ENCODE peak calls at places on chromosome 4, in five cellular contexts. H, M, V, T and B are unnamed samples.

GRCh38 chr4:61044837-61045236 is 155.3 kb upstream of the ADGRL3 start:
- DNase-seq in H (no peak), V (no peak), T (no peak), M (no peak), B (no peak)

GRCh38 chr4:170090667-170091052 is 904 bp upstream of the AADAT start:
- DNase-seq in V (no peak), M (no peak), T (peak; percentile 10), H (no peak), B (no peak)

GRCh38 chr4:74114234-74114633 is 15.2 kb upstream of the CXCL2 start:
- DNase-seq in M (no peak), V (no peak), T (no peak), H (no peak), B (no peak)

GRCh38 chr4:123980736-123981285 is 584.2 kb downstream of the SPRY1 start:
- DNase-seq in V (no peak), T (no peak), H (no peak), M (no peak), B (no peak)

GRCh38 chr4:121946644-121947043 is 5.2 kb downstream of the TRPC3 start:
- DNase-seq in H (no peak), V (no peak), M (no peak), T (no peak), B (no peak)

GRCh38 chr4:114519368-114519767 is 79.2 kb upstream of the UGT8 start:
- DNase-seq in V (no peak), T (no peak), H (no peak), M (no peak), B (no peak)

GRCh38 chr4:165982934-165983333 is 109.9 kb downstream of the TLL1 start:
- DNase-seq in V (no peak), H (no peak), M (no peak), T (no peak), B (no peak)

GRCh38 chr4:180380733-180381132 is 1862.5 kb upstream of the TENM3 start:
- DNase-seq in M (no peak), V (no peak), T (peak; percentile 3), H (peak; percentile 59), B (peak; percentile 22)

GRCh38 chr4:38371391-38371851 is 292.6 kb upstream of the KLF3 start:
- DNase-seq in M (no peak), V (no peak), T (no peak), H (no peak), B (no peak)

GRCh38 chr4:72786401-72786990 is 217.5 kb upstream of the ADAMTS3 start:
- DNase-seq in T (no peak), H (no peak), M (no peak), V (no peak), B (no peak)